ENCODE peak calls at places on chromosomes 6 and 20, in nine cellular contexts. T is CD8-positive, alpha-beta memory T cell; K is right lobe of liver; S is Panc1; R is IMR-90; W is aorta; A is Karpas-422; U is heart right ventricle; F is dorsolateral prefrontal cortex. G is an unnamed sample.

GRCh38 chr6:87700729-87701675 is 1.0 kb downstream of the AKIRIN2 start:
- DNase-seq in T (peak; percentile 21), K (peak; percentile 66), S (no peak), R (peak; percentile 62), W (peak; percentile 58), A (peak; percentile 85), U (peak; percentile 31), F (no peak), G (peak; percentile 51)

GRCh38 chr6:36962874-36963273 is 8.3 kb downstream of the PI16 start:
- DNase-seq in T (peak; percentile 58), K (peak; percentile 72), S (no peak), R (peak; percentile 51), W (peak; percentile 90), A (peak; percentile 87), U (peak; percentile 69), F (peak; percentile 57), G (peak; percentile 86)

GRCh38 chr6:109922851-109923250 is 55.3 kb upstream of the GPR6 start:
- DNase-seq in T (no peak), K (no peak), S (no peak), R (no peak), W (no peak), A (no peak), U (no peak), F (no peak), G (no peak)

GRCh38 chr20:2133318-2134183 is 31.9 kb downstream of the STK35 start:
- DNase-seq in T (no peak), K (no peak), S (no peak), R (peak; percentile 79), W (peak; percentile 78), A (peak; percentile 55), U (no peak), F (no peak), G (peak; percentile 53)

GRCh38 chr20:8227293-8227692 is 95.2 kb downstream of the PLCB1 start:
- DNase-seq in T (no peak), K (no peak), S (no peak), R (no peak), W (no peak), A (no peak), U (no peak), F (no peak), G (no peak)

GRCh38 chr6:82750570-82750969 is 315.1 kb downstream of the UBE3D start:
- DNase-seq in T (no peak), K (no peak), S (no peak), R (peak; percentile 36), W (no peak), A (no peak), U (no peak), F (no peak), G (no peak)

GRCh38 chr20:44109951-44110361 is 77.0 kb downstream of the JPH2 start:
- DNase-seq in T (no peak), K (no peak), S (no peak), R (no peak), W (no peak), A (peak; percentile 74), U (no peak), F (no peak), G (no peak)

GRCh38 chr6:15359335-15359862 is 113.5 kb downstream of the JARID2 start:
- DNase-seq in T (no peak), K (no peak), S (no peak), R (peak; percentile 78), W (no peak), A (no peak), U (peak; percentile 18), F (no peak), G (no peak)

GRCh38 chr6:122571888-122572287 is 38.3 kb upstream of the PKIB start:
- DNase-seq in T (no peak), K (no peak), S (no peak), R (no peak), W (no peak), A (no peak), U (no peak), F (no peak), G (no peak)

GRCh38 chr6:152816055-152816454 is 65.5 kb downstream of the VIP start:
- DNase-seq in T (no peak), K (no peak), S (no peak), R (no peak), W (no peak), A (no peak), U (no peak), F (no peak), G (no peak)

GRCh38 chr6:158073776-158074175 is 92.1 kb downstream of the SYNJ2 start:
- DNase-seq in T (no peak), K (no peak), S (no peak), R (no peak), W (no peak), A (no peak), U (no peak), F (no peak), G (no peak)

GRCh38 chr20:50574586-50574985 is 64.4 kb downstream of the PTPN1 start:
- DNase-seq in T (no peak), K (no peak), S (no peak), R (no peak), W (no peak), A (no peak), U (no peak), F (no peak), G (no peak)

GRCh38 chr6:3997144-3997770 is 81.7 kb downstream of the FAM217A start:
- DNase-seq in T (no peak), K (no peak), S (no peak), R (peak; percentile 82), W (no peak), A (no peak), U (no peak), F (no peak), G (no peak)

GRCh38 chr6:154169193-154169847 is 130.3 kb downstream of the OPRM1 start:
- DNase-seq in T (no peak), K (no peak), S (no peak), R (no peak), W (no peak), A (no peak), U (no peak), F (no peak), G (no peak)

GRCh38 chr6:107728564-107728897 is 95.6 kb downstream of the SCML4 start:
- DNase-seq in T (no peak), K (no peak), S (no peak), R (no peak), W (no peak), A (no peak), U (no peak), F (no peak), G (no peak)

GRCh38 chr6:107730106-107730505 is 94.0 kb downstream of the SCML4 start:
- DNase-seq in T (no peak), K (no peak), S (no peak), R (no peak), W (no peak), A (no peak), U (no peak), F (no peak), G (no peak)

GRCh38 chr6:107729098-107729497 is 95.0 kb downstream of the SCML4 start:
- DNase-seq in T (no peak), K (no peak), S (no peak), R (no peak), W (no peak), A (no peak), U (no peak), F (no peak), G (no peak)

GRCh38 chr6:107730683-107731314 is 93.3 kb downstream of the SCML4 start:
- DNase-seq in T (no peak), K (no peak), S (no peak), R (no peak), W (no peak), A (peak; percentile 57), U (no peak), F (no peak), G (no peak)

GRCh38 chr6:107727096-107727757 is 96.9 kb downstream of the SCML4 start:
- DNase-seq in T (no peak), K (no peak), S (no peak), R (no peak), W (no peak), A (no peak), U (no peak), F (no peak), G (no peak)
- H3K27me3 ChIP-seq in T (no peaks in the 10 kb centered on the region), K (no peaks in the 10 kb centered on the region), S (peaks cover 64% of the 10 kb centered on the region), R (peaks cover 33% of the 10 kb centered on the region), W (no peaks in the 10 kb centered on the region), A (peaks cover 3% of the 10 kb centered on the region), U (peaks cover 22% of the 10 kb centered on the region), F (no peaks in the 10 kb centered on the region), G (no peaks in the 10 kb centered on the region)

DNA sequence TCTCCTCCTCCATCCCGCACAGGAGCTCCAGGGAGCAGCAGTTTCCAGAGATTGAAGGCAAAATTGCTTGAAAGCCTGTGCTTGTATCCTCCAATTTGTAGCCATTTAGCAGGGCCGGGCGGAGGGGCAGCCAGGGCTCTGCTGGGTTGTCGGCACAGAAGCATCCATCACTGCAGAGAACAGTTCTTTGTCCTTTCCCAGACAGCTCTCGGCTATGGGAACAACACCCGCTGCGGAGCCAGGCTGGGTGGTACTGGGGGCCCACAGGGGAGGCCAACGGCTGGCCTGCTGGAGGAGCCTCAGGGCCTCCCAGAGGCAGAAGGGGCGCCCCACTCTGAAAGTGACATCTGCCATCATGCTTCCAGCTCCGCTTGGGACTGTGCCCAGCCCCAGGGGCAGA is 7.8 kb downstream of the HRH3 start:
- DNase-seq in T (no peak), K (no peak), S (no peak), R (no peak), W (no peak), A (no peak), U (no peak), F (no peak), G (no peak)
- H3K27me3 ChIP-seq in T (peaks cover 12% of the 10 kb centered on the region), K (no peaks in the 10 kb centered on the region), S (no peaks in the 10 kb centered on the region), R (peaks cover 41% of the 10 kb centered on the region), W (no peaks in the 10 kb centered on the region), A (no peaks in the 10 kb centered on the region), U (peaks cover 63% of the 10 kb centered on the region), F (no peaks in the 10 kb centered on the region), G (peaks cover 4% of the 10 kb centered on the region)

DNA sequence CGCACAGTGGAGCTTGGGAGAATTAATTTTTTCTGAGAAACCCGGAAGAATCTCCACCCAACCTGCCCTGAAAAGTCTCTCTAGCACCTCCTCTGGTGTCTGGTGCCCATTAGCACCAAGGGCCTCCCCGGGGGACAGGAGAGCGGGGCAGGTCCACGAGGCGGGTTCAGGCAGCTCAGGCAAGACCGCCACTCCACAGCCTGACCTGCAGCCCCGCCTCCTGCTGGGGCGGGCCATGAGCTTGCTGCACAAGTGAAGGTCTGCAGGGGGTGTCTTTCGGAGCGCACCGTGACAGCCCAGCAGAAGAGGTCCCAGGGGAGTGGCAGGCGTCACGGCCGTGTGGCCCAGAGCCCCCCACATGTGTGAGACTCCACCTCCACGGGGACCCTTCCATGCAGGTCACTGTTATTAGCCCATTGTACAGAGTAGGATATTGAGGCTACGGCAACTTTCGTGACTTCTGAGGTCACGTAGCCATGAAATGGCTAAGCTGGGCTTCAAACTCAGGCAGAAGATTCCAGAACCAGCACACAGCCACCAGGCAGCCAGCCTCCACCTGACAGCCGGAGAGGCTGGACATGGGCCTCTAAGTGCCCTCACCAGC is 63.9 kb upstream of the SLCO4A1 start:
- DNase-seq in T (no peak), K (no peak), S (no peak), R (no peak), W (no peak), A (peak; percentile 54), U (no peak), F (no peak), G (no peak)
- H3K27me3 ChIP-seq in T (peaks cover 16% of the 10 kb centered on the region), K (no peaks in the 10 kb centered on the region), S (no peaks in the 10 kb centered on the region), R (peaks cover 56% of the 10 kb centered on the region), W (no peaks in the 10 kb centered on the region), A (no peaks in the 10 kb centered on the region), U (peaks cover 74% of the 10 kb centered on the region), F (peaks cover 74% of the 10 kb centered on the region), G (peaks cover 40% of the 10 kb centered on the region)

DNA sequence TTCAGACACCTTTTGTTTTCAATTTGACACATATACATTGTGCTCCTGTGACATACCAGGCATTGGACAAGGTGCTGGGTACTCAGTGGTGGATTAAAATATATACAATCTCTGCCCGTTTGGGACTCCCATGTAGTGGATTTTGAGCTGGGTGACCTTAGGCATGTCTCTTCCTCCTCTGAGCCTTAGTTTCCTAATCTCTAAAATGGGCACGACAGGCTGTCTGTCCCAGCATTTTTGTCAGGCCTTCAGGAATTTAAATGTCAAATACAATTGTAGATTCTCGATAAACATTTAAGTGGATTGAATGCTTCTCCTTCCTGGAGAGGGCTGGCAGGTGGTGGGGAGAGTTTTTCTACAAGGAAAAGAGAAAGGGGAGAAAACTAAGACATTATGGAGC is 22.6 kb downstream of the CDH22 start:
- DNase-seq in T (no peak), K (no peak), S (no peak), R (no peak), W (no peak), A (no peak), U (no peak), F (no peak), G (no peak)
- H3K27me3 ChIP-seq in T (peaks cover 17% of the 10 kb centered on the region), K (no peaks in the 10 kb centered on the region), S (peaks cover 11% of the 10 kb centered on the region), R (peaks cover 24% of the 10 kb centered on the region), W (no peaks in the 10 kb centered on the region), A (no peaks in the 10 kb centered on the region), U (peaks cover 83% of the 10 kb centered on the region), F (peaks cover 14% of the 10 kb centered on the region), G (peaks cover 7% of the 10 kb centered on the region)